ENCODE peak calls at places on chromosomes 1 and 21, in four cellular contexts. L, N, S and G are unnamed samples.
A peak's percentile ranks its signal among the peaks of the same experiment; 100 is the strongest.

GRCh38 chr1:206979379-206980043 is 9.3 kb upstream of the FCAMR start:
- DNase-seq in L (peak; percentile 27), N (no peak), S (peak; percentile 56), G (no peak)

GRCh38 chr1:36625959-36626337 is 143.2 kb upstream of the CSF3R start:
- DNase-seq in N (no peak), L (no peak), S (no peak), G (no peak)

GRCh38 chr1:50419192-50419906 is 3.9 kb downstream of the DMRTA2 start:
- DNase-seq in L (no peak), S (peak; percentile 81), N (no peak), G (no peak)

GRCh38 chr1:115654663-115655306 is 13.0 kb downstream of the VANGL1 start:
- DNase-seq in S (no peak), N (peak; percentile 90), L (peak; percentile 73), G (no peak)

GRCh38 chr1:150560986-150561829 is 12.0 kb downstream of the ADAMTSL4 start:
- DNase-seq in N (peak; percentile 98), S (peak; percentile 96), L (peak; percentile 99), G (peak; percentile 98)

GRCh38 chr1:99441234-99442095 is 177.2 kb downstream of the PLPPR4 start:
- DNase-seq in L (peak; percentile 85), N (no peak), S (no peak), G (peak; percentile 15)

GRCh38 chr1:91948501-91949355 is 473 bp upstream of the BRDT start:
- DNase-seq in L (no peak), S (no peak), N (no peak), G (no peak)

GRCh38 chr1:28056129-28056925 is 32.1 kb downstream of the EYA3 start:
- DNase-seq in L (peak; percentile 35), S (no peak), N (no peak), G (no peak)

GRCh38 chr1:243253211-243253926 is 1.7 kb downstream of the CEP170 start:
- DNase-seq in L (no peak), N (no peak), S (peak; percentile 6), G (no peak)

GRCh38 chr1:234601217-234602017 is 8.6 kb downstream of the IRF2BP2 start:
- DNase-seq in S (no peak), L (peak; percentile 52), N (no peak), G (no peak)

GRCh38 chr1:51661081-51661518 is 44.2 kb downstream of the OSBPL9 start:
- DNase-seq in N (no peak), S (no peak), L (peak; percentile 97), G (peak; percentile 91)

GRCh38 chr1:210457566-210457965 is 128.9 kb downstream of the HHAT start:
- DNase-seq in L (no peak), S (no peak), N (no peak), G (no peak)

GRCh38 chr1:214044438-214045214 is 56.9 kb downstream of the PROX1 start:
- DNase-seq in S (peak; percentile 29), L (no peak), N (no peak), G (no peak)

GRCh38 chr21:35420658-35421057 is 371.6 kb upstream of the RUNX1 start:
- DNase-seq in L (no peak), N (no peak), S (no peak), G (no peak)

GRCh38 chr1:236795757-236796719 is 946 bp downstream of the MTR start:
- DNase-seq in N (no peak), L (peak; percentile 61), S (peak; percentile 5), G (peak; percentile 16)

GRCh38 chr1:24931481-24932221 is 1.6 kb upstream of the RUNX3 start:
- DNase-seq in L (no peak), N (no peak), S (peak; percentile 71), G (no peak)

GRCh38 chr1:82065917-82066316 is 265.2 kb downstream of the ADGRL2 start:
- DNase-seq in S (no peak), N (peak; percentile 52), L (no peak), G (no peak)

GRCh38 chr1:182644863-182645262 is 39.5 kb downstream of the RGS8 start:
- DNase-seq in L (no peak), S (no peak), N (no peak), G (no peak)

GRCh38 chr1:103247517-103247916 is 139.2 kb upstream of the COL11A1 start:
- DNase-seq in N (no peak), S (no peak), L (no peak), G (no peak)

GRCh38 chr1:200673952-200674823 is 4.5 kb upstream of the DDX59 start:
- DNase-seq in S (no peak), N (no peak), L (no peak), G (no peak)

GRCh38 chr1:156883919-156884318 is 9.6 kb upstream of the PEAR1 start:
- DNase-seq in N (no peak), L (no peak), S (no peak), G (no peak)

GRCh38 chr1:87399701-87400100 is 71.0 kb downstream of the LMO4 start:
- DNase-seq in N (no peak), L (peak; percentile 2), S (peak; percentile 24), G (no peak)

GRCh38 chr1:186512698-186513457 is 52.0 kb upstream of the PDC start:
- DNase-seq in N (no peak), L (no peak), S (no peak), G (no peak)

GRCh38 chr1:70392626-70393025 is 18.4 kb upstream of the CTH start:
- DNase-seq in L (no peak), N (no peak), S (no peak), G (no peak)

GRCh38 chr1:32494196-32494595 is 29.3 kb downstream of the ZBTB8B start:
- DNase-seq in L (peak; percentile 78), N (no peak), S (no peak), G (no peak)

GRCh38 chr1:42849944-42850343 is 3.5 kb downstream of the ZNF691 start:
- DNase-seq in S (no peak), N (no peak), L (no peak), G (no peak)
- H3K4me3 ChIP-seq in S (no peak overlapping the region), N (no peak overlapping the region), L (no peak overlapping the region), G (no peak overlapping the region)

GRCh38 chr1:191699343-191699742 is 458.9 kb upstream of the RGS18 start:
- DNase-seq in L (no peak), N (no peak), S (no peak), G (no peak)
- TF ChIP-seq CTCF in L (no peak), N (no peak), S (no peak), G (no peak)

GRCh38 chr1:175477248-175477647 is 266.1 kb downstream of the TNR start:
- DNase-seq in L (no peak), N (no peak), S (no peak), G (no peak)
- H3K4me3 ChIP-seq in L (no peak overlapping the region), N (no peak overlapping the region), S (no peak overlapping the region), G (no peak overlapping the region)

GRCh38 chr1:52947490-52947889 is 20.4 kb downstream of the SCP2 start:
- DNase-seq in S (no peak), L (no peak), N (no peak), G (no peak)

GRCh38 chr1:52943876-52944275 is 16.8 kb downstream of the SCP2 start:
- DNase-seq in S (no peak), L (no peak), N (no peak), G (no peak)

GRCh38 chr1:52944566-52944965 is 17.5 kb downstream of the SCP2 start:
- DNase-seq in S (no peak), L (no peak), N (no peak), G (no peak)
- TF ChIP-seq CTCF in S (no peak), L (no peak), N (no peak), G (no peak)

GRCh38 chr21:45548711-45549491 is 6.7 kb upstream of the SLC19A1 start:
- DNase-seq in L (no peak), N (no peak), S (no peak), G (no peak)

GRCh38 chr21:45551816-45552695 is 9.8 kb upstream of the SLC19A1 start:
- DNase-seq in S (no peak), L (no peak), N (no peak), G (no peak)

GRCh38 chr21:45549670-45550463 is 7.6 kb upstream of the SLC19A1 start:
- DNase-seq in N (no peak), S (no peak), L (no peak), G (no peak)

GRCh38 chr21:45551316-45551715 is 9.1 kb upstream of the SLC19A1 start:
- DNase-seq in L (peak; percentile 81), N (no peak), S (no peak), G (no peak)

GRCh38 chr21:45550552-45551210 is 8.4 kb upstream of the SLC19A1 start:
- DNase-seq in N (no peak), L (no peak), S (no peak), G (no peak)
- H3K4me3 ChIP-seq in N (no peak overlapping the region), L (no peak overlapping the region), S (no peak overlapping the region), G (no peak overlapping the region)

DNA sequence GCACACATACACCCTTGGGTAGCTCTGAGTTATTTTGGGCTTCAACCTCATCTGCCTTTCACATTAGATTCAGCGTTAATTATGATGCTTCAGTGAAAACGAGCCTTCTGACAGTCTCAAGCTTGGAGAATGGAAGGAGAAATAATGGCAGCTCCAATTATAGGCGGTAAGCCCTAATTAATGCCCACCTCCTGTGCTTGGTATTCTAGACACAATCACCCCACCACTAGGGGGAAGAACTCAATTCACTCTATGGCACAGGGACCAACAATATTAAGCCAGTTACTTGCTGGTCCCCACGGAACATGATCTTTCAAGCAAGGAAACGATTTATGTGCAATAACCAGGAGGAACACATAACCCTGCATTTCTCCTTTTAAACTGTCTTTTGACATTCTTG is 397.9 kb downstream of the BRINP2 start:
- DNase-seq in L (no peak), N (no peak), S (peak; percentile 65), G (no peak)
- TF ChIP-seq CTCF in L (no peak), N (no peak), S (peak; percentile 48), G (no peak)

GRCh38 chr1:3391711-3392110 is 62.8 kb upstream of the ARHGEF16 start:
- DNase-seq in L (no peak), S (peak; percentile 68), N (no peak), G (no peak)
- H3K4me3 ChIP-seq in L (no peak overlapping the region), S (no peak overlapping the region), N (no peak overlapping the region), G (no peak overlapping the region)

GRCh38 chr1:26537951-26538352 is 8.4 kb downstream of the RPS6KA1 start:
- DNase-seq in S (peak; percentile 32), L (peak; percentile 32), N (peak; percentile 65), G (no peak)
- TF ChIP-seq CTCF in S (peak; percentile 24), L (peak; percentile 46), N (no peak), G (peak; percentile 52)

DNA sequence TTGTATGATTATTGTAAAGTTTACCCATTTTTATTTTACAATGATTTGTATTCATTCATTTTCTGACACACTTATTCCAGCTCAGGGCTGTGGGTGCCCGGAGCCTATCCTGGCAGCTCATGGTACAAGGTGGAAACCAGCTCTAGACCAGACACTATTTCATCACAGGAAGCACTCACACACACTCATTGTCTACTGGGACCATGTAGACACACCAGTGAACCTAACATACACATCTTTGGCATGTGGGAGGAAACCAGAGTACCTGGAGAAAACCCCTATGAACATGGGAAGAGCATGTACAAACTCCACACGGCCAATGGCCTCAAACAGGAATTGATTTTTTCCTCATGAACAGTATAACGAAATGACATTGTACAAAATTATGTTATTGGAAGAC is 2.4 kb downstream of the DTL start:
- DNase-seq in S (no peak), N (no peak), L (no peak), G (no peak)
- H3K4me3 ChIP-seq in S (peak overlapping the region; percentile 73), N (no peak overlapping the region), L (no peak overlapping the region), G (no peak overlapping the region)